ENCODE peak calls at places on chromosomes 11 and 22, in ten cellular contexts. I is astrocyte of the cerebellum; A is SK-N-DZ; X is epithelial cell of esophagus; M is dorsolateral prefrontal cortex; Z is spleen; E is CD4-positive, alpha-beta T cell; L is OCI-LY7; B is hippocampal formation; C is KG1. J is an unnamed sample.
A peak's percentile ranks its signal among the peaks of the same experiment; 100 is the strongest.

GRCh38 chr11:120516461-120517389 is 5.2 kb downstream of the GRIK4 start:
- DNase-seq in I (no peak), A (peak; percentile 60), X (no peak), M (no peak), Z (peak; percentile 71), E (no peak), L (no peak), B (no peak), C (no peak), J (no peak)

GRCh38 chr22:36026741-36027140 is 1.9 kb downstream of the RBFOX2 start:
- DNase-seq in I (no peak), A (no peak), X (no peak), M (no peak), Z (no peak), E (no peak), L (peak; percentile 40), B (no peak), C (no peak), J (peak; percentile 30)

GRCh38 chr22:49191506-49191980 is 636.1 kb downstream of the BRD1 start:
- DNase-seq in I (no peak), A (no peak), X (no peak), M (no peak), Z (peak; percentile 67), E (no peak), L (no peak), B (no peak), C (no peak), J (no peak)

GRCh38 chr11:128093689-128094088 is 493.7 kb downstream of the ETS1 start:
- DNase-seq in I (no peak), A (no peak), X (no peak), M (no peak), Z (no peak), E (no peak), L (no peak), B (no peak), C (no peak), J (no peak)

GRCh38 chr22:50310949-50311444 is 3.6 kb upstream of the PLXNB2 start:
- DNase-seq in I (no peak), A (no peak), X (no peak), M (no peak), Z (peak; percentile 75), E (no peak), L (no peak), B (no peak), C (no peak), J (no peak)

GRCh38 chr11:35484435-35484834 is 41.0 kb downstream of the PAMR1 start:
- DNase-seq in I (no peak), A (no peak), X (peak; percentile 11), M (no peak), Z (no peak), E (no peak), L (no peak), B (no peak), C (no peak), J (peak; percentile 95)

GRCh38 chr11:66429983-66430602 is 8.6 kb downstream of the MRPL11 start:
- DNase-seq in I (peak; percentile 49), A (peak; percentile 70), X (peak; percentile 75), M (peak; percentile 87), Z (peak; percentile 87), E (peak; percentile 58), L (peak; percentile 73), B (peak; percentile 52), C (peak; percentile 24), J (peak; percentile 80)

GRCh38 chr11:34331329-34331728 is 26.5 kb downstream of the ABTB2 start:
- DNase-seq in I (peak; percentile 59), A (no peak), X (no peak), M (no peak), Z (no peak), E (no peak), L (no peak), B (no peak), C (no peak), J (peak; percentile 86)

GRCh38 chr11:35061516-35062440 is 77.2 kb upstream of the CD44 start:
- DNase-seq in I (no peak), A (no peak), X (no peak), M (no peak), Z (no peak), E (no peak), L (no peak), B (no peak), C (no peak), J (peak; percentile 55)

GRCh38 chr22:31544481-31545480 is 48.4 kb downstream of the SFI1 start:
- DNase-seq in I (no peak), A (no peak), X (peak; percentile 66), M (no peak), Z (no peak), E (no peak), L (no peak), B (no peak), C (no peak), J (no peak)

GRCh38 chr11:112453601-112454577 is 193.2 kb upstream of the PLET1 start:
- DNase-seq in I (no peak), A (no peak), X (peak; percentile 56), M (no peak), Z (no peak), E (peak; percentile 24), L (peak; percentile 17), B (no peak), C (no peak), J (peak; percentile 60)

GRCh38 chr11:9265211-9266131 is at the start of gene DENND5A:
- DNase-seq in I (peak; percentile 61), A (peak; percentile 86), X (peak; percentile 74), M (peak; percentile 88), Z (peak; percentile 94), E (peak; percentile 48), L (peak; percentile 34), B (peak; percentile 89), C (no peak), J (peak; percentile 75)

GRCh38 chr11:120121336-120121735 is 16.6 kb downstream of the TRIM29 start:
- DNase-seq in I (no peak), A (no peak), X (peak; percentile 92), M (no peak), Z (no peak), E (no peak), L (no peak), B (no peak), C (no peak), J (peak; percentile 93)

GRCh38 chr11:29075726-29076125 is 941.1 kb downstream of the KCNA4 start:
- DNase-seq in I (no peak), A (no peak), X (no peak), M (no peak), Z (peak; percentile 46), E (no peak), L (no peak), B (no peak), C (no peak), J (no peak)

GRCh38 chr11:131938321-131938751 is 567.9 kb downstream of the NTM start:
- DNase-seq in I (no peak), A (no peak), X (peak; percentile 41), M (no peak), Z (no peak), E (no peak), L (no peak), B (no peak), C (no peak), J (peak; percentile 40)

GRCh38 chr11:126840201-126840886 is 160.2 kb downstream of the KIRREL3 start:
- DNase-seq in I (no peak), A (no peak), X (no peak), M (no peak), Z (no peak), E (no peak), L (no peak), B (no peak), C (no peak), J (no peak)

J was measured in PC-3.